ENCODE peak calls at places on chromosomes 7 and 10, in ten cellular contexts. Q is mammary epithelial cell, W is heart left ventricle, J is aorta, D is brain microvascular endothelial cell, Y is OCI-LY7, E is bronchial epithelial cell, F is cardiac muscle cell, V is body of pancreas, G is H1. A is an unnamed sample.

GRCh38 chr10:43044444-43045245 is 32.2 kb upstream of the RET start:
- DNase-seq in Q (no peak), W (no peak), J (peak; percentile 24), D (no peak), Y (no peak), E (no peak), F (no peak), V (no peak), G (no peak), A (peak; percentile 73)

GRCh38 chr10:129888784-129889616 is 75.1 kb downstream of the EBF3 start:
- DNase-seq in Q (no peak), W (peak; percentile 81), J (no peak), D (peak; percentile 4), Y (peak; percentile 47), E (no peak), F (peak; percentile 66), V (peak; percentile 60), G (peak; percentile 65), A (peak; percentile 95)

GRCh38 chr10:30637881-30638467 is 8.4 kb upstream of the LYZL2 start:
- DNase-seq in Q (peak; percentile 83), W (no peak), J (no peak), D (peak; percentile 93), Y (no peak), E (peak; percentile 93), F (peak; percentile 82), V (no peak), G (no peak), A (no peak)

GRCh38 chr10:86668297-86669165 is at the start of gene LDB3:
- DNase-seq in Q (no peak), W (peak; percentile 90), J (peak; percentile 85), D (peak; percentile 36), Y (peak; percentile 87), E (no peak), F (peak; percentile 40), V (peak; percentile 50), G (no peak), A (peak; percentile 73)

GRCh38 chr10:47312663-47312995 is 9.6 kb upstream of the GDF2 start:
- DNase-seq in Q (no peak), W (no peak), J (no peak), D (no peak), Y (no peak), E (no peak), F (no peak), V (no peak), G (no peak), A (no peak)

GRCh38 chr10:59176241-59177030 is at the start of gene PHYHIPL:
- DNase-seq in Q (peak; percentile 5), W (no peak), J (peak; percentile 44), D (peak; percentile 0), Y (no peak), E (no peak), F (no peak), V (peak; percentile 79), G (no peak), A (peak; percentile 69)

GRCh38 chr7:39002755-39003154 is 25.0 kb downstream of the POU6F2 start:
- DNase-seq in Q (no peak), W (no peak), J (no peak), D (no peak), Y (no peak), E (no peak), F (no peak), V (no peak), G (no peak), A (no peak)

GRCh38 chr10:18312385-18313145 is 172.3 kb downstream of the CACNB2 start:
- DNase-seq in Q (peak; percentile 0), W (no peak), J (no peak), D (peak; percentile 6), Y (peak; percentile 28), E (peak; percentile 42), F (peak; percentile 48), V (no peak), G (no peak), A (peak; percentile 27)

GRCh38 chr7:125599387-125599786 is 669.8 kb upstream of the POT1 start:
- DNase-seq in Q (peak; percentile 28), W (no peak), J (no peak), D (peak; percentile 47), Y (no peak), E (peak; percentile 39), F (no peak), V (no peak), G (no peak), A (no peak)

GRCh38 chr7:99201027-99201426 is 6.9 kb downstream of the KPNA7 start:
- DNase-seq in Q (peak; percentile 99), W (no peak), J (no peak), D (peak; percentile 83), Y (no peak), E (peak; percentile 99), F (peak; percentile 60), V (no peak), G (no peak), A (no peak)

GRCh38 chr10:43193496-43194080 is 55.3 kb downstream of the CSGALNACT2 start:
- DNase-seq in Q (no peak), W (no peak), J (peak; percentile 33), D (no peak), Y (no peak), E (no peak), F (no peak), V (no peak), G (no peak), A (peak; percentile 19)

GRCh38 chr10:33661580-33662269 is 327.3 kb upstream of the NRP1 start:
- DNase-seq in Q (peak; percentile 66), W (peak; percentile 82), J (peak; percentile 93), D (peak; percentile 16), Y (no peak), E (peak; percentile 66), F (peak; percentile 90), V (peak; percentile 33), G (no peak), A (peak; percentile 6)

GRCh38 chr10:29784175-29784773 is 149.5 kb upstream of the SVIL start:
- DNase-seq in Q (peak; percentile 100), W (no peak), J (peak; percentile 78), D (peak; percentile 98), Y (no peak), E (peak; percentile 100), F (peak; percentile 96), V (peak; percentile 10), G (peak; percentile 56), A (peak; percentile 65)

GRCh38 chr7:69635572-69636190 is 37.4 kb downstream of the AUTS2 start:
- DNase-seq in Q (no peak), W (no peak), J (no peak), D (no peak), Y (no peak), E (no peak), F (no peak), V (no peak), G (no peak), A (no peak)

DNA sequence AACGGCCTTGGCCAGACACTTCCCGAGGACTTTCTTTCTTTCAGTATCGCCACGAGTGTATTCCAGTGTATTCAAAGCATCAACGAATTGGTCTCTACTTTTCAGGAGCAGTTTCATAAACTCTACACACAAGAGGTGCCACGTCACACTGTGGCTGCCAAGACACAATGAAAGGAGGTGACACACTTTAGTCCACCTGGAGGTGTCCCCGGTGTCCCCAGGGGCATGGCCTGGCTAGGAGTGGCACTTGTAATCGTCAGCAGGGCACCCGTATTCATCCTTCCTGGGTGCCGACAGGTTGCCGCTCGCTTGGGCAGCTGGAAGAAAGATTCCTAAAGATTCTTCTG is 5.0 kb downstream of the TNS3 start:
- DNase-seq in Q (no peak), W (no peak), J (no peak), D (no peak), Y (no peak), E (no peak), F (no peak), V (peak; percentile 58), G (no peak), A (no peak)
- H3K4me3 ChIP-seq in Q (no peak overlapping the region), W (no peak overlapping the region), J (no peak overlapping the region), D (no peak overlapping the region), Y (peak overlapping the region; percentile 15), E (no peak overlapping the region), F (no peak overlapping the region), V (no peak overlapping the region), G (no peak overlapping the region), A (no peak overlapping the region)

GRCh38 chr10:67935223-67935622 is 50.8 kb downstream of the SIRT1 start:
- DNase-seq in Q (no peak), W (no peak), J (no peak), D (no peak), Y (no peak), E (no peak), F (no peak), V (no peak), G (no peak), A (peak; percentile 8)
- H3K36me3 ChIP-seq in Q (peaks cover 44% of the 10 kb centered on the region), W (peaks cover 99% of the 10 kb centered on the region), J (no peaks in the 10 kb centered on the region), D (peaks cover 42% of the 10 kb centered on the region), Y (peaks cover 58% of the 10 kb centered on the region), E (peaks cover 2% of the 10 kb centered on the region), F (peaks cover 35% of the 10 kb centered on the region), V (peaks cover 3% of the 10 kb centered on the region), G (peaks cover 28% of the 10 kb centered on the region), A (no peaks in the 10 kb centered on the region)

DNA sequence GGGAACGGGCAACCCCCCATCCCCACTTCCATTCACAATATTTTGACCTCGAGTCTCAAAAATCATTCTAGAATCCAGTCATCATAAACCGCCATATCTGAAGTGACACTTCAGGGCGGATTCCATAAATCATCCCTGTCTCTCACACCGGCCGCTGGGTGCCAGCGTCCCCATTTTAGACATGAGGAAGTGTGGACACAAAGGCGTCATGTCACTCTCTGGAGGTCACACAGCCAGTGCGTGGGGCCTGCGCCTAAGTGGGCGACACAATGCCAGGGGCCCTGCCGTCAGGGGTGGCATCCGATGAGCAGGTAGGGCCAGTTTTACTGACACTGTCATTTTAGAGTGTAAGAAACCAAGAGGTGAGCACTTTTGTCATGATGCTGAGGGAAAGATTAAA is 19.5 kb downstream of the KCNH2 start:
- DNase-seq in Q (no peak), W (peak; percentile 34), J (no peak), D (no peak), Y (no peak), E (no peak), F (no peak), V (no peak), G (no peak), A (no peak)
- H3K4me3 ChIP-seq in Q (no peak overlapping the region), W (no peak overlapping the region), J (no peak overlapping the region), D (no peak overlapping the region), Y (no peak overlapping the region), E (no peak overlapping the region), F (no peak overlapping the region), V (no peak overlapping the region), G (no peak overlapping the region), A (no peak overlapping the region)

GRCh38 chr10:108323274-108323798 is 1158.8 kb upstream of the SORCS1 start:
- DNase-seq in Q (no peak), W (no peak), J (no peak), D (no peak), Y (no peak), E (peak; percentile 17), F (no peak), V (no peak), G (no peak), A (no peak)

DNA sequence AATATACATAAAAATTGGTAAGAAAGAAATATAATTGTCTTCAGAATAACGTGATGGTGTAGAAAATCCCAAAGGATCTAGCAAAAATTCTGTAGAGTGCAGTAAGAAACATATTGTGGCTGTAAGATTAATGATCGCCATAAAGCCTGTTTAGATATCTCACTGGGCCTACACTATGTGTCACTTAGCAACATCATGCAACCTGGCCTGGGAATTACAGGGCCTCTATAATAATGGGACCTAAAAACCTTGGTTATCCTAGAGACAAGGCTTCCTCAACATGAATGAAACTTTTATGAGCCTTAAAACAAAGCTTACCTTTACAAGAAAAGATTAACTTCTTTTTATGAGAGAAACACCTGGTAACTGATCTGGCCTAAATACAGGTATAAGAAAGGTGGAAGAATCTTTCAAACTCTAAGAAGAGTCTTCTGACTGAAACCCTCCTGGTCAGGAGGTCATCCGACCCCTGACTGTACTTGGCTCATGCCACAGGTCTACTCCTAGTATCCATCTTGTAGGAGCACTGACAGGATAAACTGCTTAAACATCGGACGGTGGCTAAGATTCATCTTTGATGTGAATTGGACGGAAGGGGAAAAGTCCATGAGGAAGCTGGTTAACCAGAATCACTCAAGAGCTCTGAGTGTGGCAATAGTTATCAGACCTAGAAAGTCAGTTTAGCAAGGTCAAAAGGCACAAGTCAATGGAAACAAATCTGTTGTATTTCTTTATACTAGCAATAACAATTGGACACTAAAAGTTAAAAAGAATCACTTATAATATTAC is 1155.1 kb upstream of the SORCS1 start:
- DNase-seq in Q (no peak), W (no peak), J (no peak), D (no peak), Y (no peak), E (no peak), F (no peak), V (no peak), G (no peak), A (no peak)
- H3K36me3 ChIP-seq in Q (no peaks in the 10 kb centered on the region), W (no peaks in the 10 kb centered on the region), J (no peaks in the 10 kb centered on the region), D (no peaks in the 10 kb centered on the region), Y (no peaks in the 10 kb centered on the region), E (no peaks in the 10 kb centered on the region), F (no peaks in the 10 kb centered on the region), V (no peaks in the 10 kb centered on the region), G (no peaks in the 10 kb centered on the region), A (no peaks in the 10 kb centered on the region)

A was measured in H7.